ENCODE peak calls at places on chromosome 6, in ten cellular contexts. One of them, this sample, is unnamed.

GRCh38 chr6:56242343-56242742 is 5.0 kb downstream of the COL21A1 start:
- DNase-seq in NCI-H1092: no peak
- DNase-seq in foreskin fibroblast: peak; percentile 60
- DNase-seq in stimulated activated naive CD4-positive, alpha-beta T cell: no peak
- DNase-seq in GM13976: no peak
- DNase-seq in NCI-H2081: no peak
- DNase-seq in putamen: no peak
- DNase-seq in neural crest cell: no peak
- DNase-seq in iPS-NIHi11: no peak
- DNase-seq in SW480: no peak
- DNase-seq in this sample: no peak

GRCh38 chr6:7617954-7618764 is 28.2 kb downstream of the SNRNP48 start:
- DNase-seq in stimulated activated naive CD4-positive, alpha-beta T cell: no peak
- DNase-seq in NCI-H1092: no peak
- DNase-seq in foreskin fibroblast: peak; percentile 88
- DNase-seq in neural crest cell: no peak
- DNase-seq in GM13976: peak; percentile 30
- DNase-seq in iPS-NIHi11: no peak
- DNase-seq in putamen: no peak
- DNase-seq in SW480: peak; percentile 75
- DNase-seq in NCI-H2081: no peak
- DNase-seq in this sample: peak; percentile 80

GRCh38 chr6:159943101-159943632 is 25.7 kb upstream of the IGF2R start:
- DNase-seq in putamen: no peak
- DNase-seq in GM13976: no peak
- DNase-seq in NCI-H2081: no peak
- DNase-seq in iPS-NIHi11: no peak
- DNase-seq in NCI-H1092: no peak
- DNase-seq in neural crest cell: no peak
- DNase-seq in foreskin fibroblast: peak; percentile 82
- DNase-seq in SW480: no peak
- DNase-seq in stimulated activated naive CD4-positive, alpha-beta T cell: no peak
- DNase-seq in this sample: peak; percentile 48

GRCh38 chr6:125232466-125232865 is 69.3 kb downstream of the HDDC2 start:
- DNase-seq in iPS-NIHi11: no peak
- DNase-seq in neural crest cell: no peak
- DNase-seq in putamen: peak; percentile 29
- DNase-seq in NCI-H2081: no peak
- DNase-seq in NCI-H1092: no peak
- DNase-seq in SW480: no peak
- DNase-seq in GM13976: no peak
- DNase-seq in stimulated activated naive CD4-positive, alpha-beta T cell: no peak
- DNase-seq in foreskin fibroblast: no peak
- DNase-seq in this sample: peak; percentile 44

GRCh38 chr6:137724495-137725211 is 142.4 kb upstream of the TNFAIP3 start:
- DNase-seq in iPS-NIHi11: no peak
- DNase-seq in stimulated activated naive CD4-positive, alpha-beta T cell: no peak
- DNase-seq in GM13976: no peak
- DNase-seq in foreskin fibroblast: no peak
- DNase-seq in putamen: no peak
- DNase-seq in neural crest cell: no peak
- DNase-seq in NCI-H1092: no peak
- DNase-seq in NCI-H2081: no peak
- DNase-seq in SW480: no peak
- DNase-seq in this sample: no peak

GRCh38 chr6:132063738-132064137 is 112.6 kb upstream of the CCN2 start:
- DNase-seq in iPS-NIHi11: peak; percentile 12
- DNase-seq in putamen: no peak
- DNase-seq in SW480: peak; percentile 1
- DNase-seq in foreskin fibroblast: peak; percentile 86
- DNase-seq in GM13976: no peak
- DNase-seq in NCI-H2081: no peak
- DNase-seq in neural crest cell: no peak
- DNase-seq in stimulated activated naive CD4-positive, alpha-beta T cell: no peak
- DNase-seq in NCI-H1092: no peak
- DNase-seq in this sample: peak; percentile 52

GRCh38 chr6:152142116-152142515 is 334.6 kb downstream of the ESR1 start:
- DNase-seq in stimulated activated naive CD4-positive, alpha-beta T cell: no peak
- DNase-seq in neural crest cell: no peak
- DNase-seq in foreskin fibroblast: no peak
- DNase-seq in NCI-H1092: no peak
- DNase-seq in SW480: no peak
- DNase-seq in GM13976: no peak
- DNase-seq in putamen: no peak
- DNase-seq in NCI-H2081: no peak
- DNase-seq in iPS-NIHi11: no peak
- DNase-seq in this sample: no peak

GRCh38 chr6:37485259-37485658 is 14.4 kb downstream of the CCDC167 start:
- DNase-seq in iPS-NIHi11: peak; percentile 50
- DNase-seq in SW480: no peak
- DNase-seq in neural crest cell: no peak
- DNase-seq in NCI-H2081: no peak
- DNase-seq in GM13976: no peak
- DNase-seq in foreskin fibroblast: no peak
- DNase-seq in putamen: no peak
- DNase-seq in NCI-H1092: no peak
- DNase-seq in stimulated activated naive CD4-positive, alpha-beta T cell: no peak
- DNase-seq in this sample: no peak

This sample was measured in GM03348.